ENCODE peak calls at places on chromosomes 6 and 20, in seven cellular contexts. One of them, this sample, is unnamed.

GRCh38 chr6:154650351-154650750 is 82.9 kb upstream of the SCAF8 start:
- DNase-seq in HEK293T: no peak
- DNase-seq in HS-27A: no peak
- DNase-seq in non-pigmented ciliary epithelial cell: no peak
- DNase-seq in EL: no peak
- DNase-seq in foreskin keratinocyte: no peak
- DNase-seq in fibroblast of the conjunctiva: no peak
- DNase-seq in this sample: no peak

GRCh38 chr6:12947191-12947795 is 230.7 kb downstream of the PHACTR1 start:
- DNase-seq in HEK293T: no peak
- DNase-seq in HS-27A: no peak
- DNase-seq in non-pigmented ciliary epithelial cell: no peak
- DNase-seq in EL: peak
- DNase-seq in foreskin keratinocyte: no peak
- DNase-seq in fibroblast of the conjunctiva: no peak
- DNase-seq in this sample: no peak

GRCh38 chr20:46850416-46850815 is 44.2 kb upstream of the EYA2 start:
- DNase-seq in HEK293T: no peak
- DNase-seq in HS-27A: no peak
- DNase-seq in non-pigmented ciliary epithelial cell: no peak
- DNase-seq in EL: no peak
- DNase-seq in foreskin keratinocyte: no peak
- DNase-seq in fibroblast of the conjunctiva: no peak
- DNase-seq in this sample: no peak

GRCh38 chr6:3340358-3340798 is 81.6 kb downstream of the PSMG4 start:
- DNase-seq in HEK293T: no peak
- DNase-seq in HS-27A: no peak
- DNase-seq in non-pigmented ciliary epithelial cell: no peak
- DNase-seq in EL: no peak
- DNase-seq in foreskin keratinocyte: no peak
- DNase-seq in fibroblast of the conjunctiva: no peak
- DNase-seq in this sample: no peak

GRCh38 chr6:131917318-131917717 is 33.9 kb downstream of the CCN2 start:
- DNase-seq in HEK293T: no peak
- DNase-seq in HS-27A: no peak
- DNase-seq in non-pigmented ciliary epithelial cell: no peak
- DNase-seq in EL: no peak
- DNase-seq in foreskin keratinocyte: no peak
- DNase-seq in fibroblast of the conjunctiva: no peak
- DNase-seq in this sample: no peak

GRCh38 chr6:169489642-169490408 is 212.0 kb downstream of the WDR27 start:
- DNase-seq in HEK293T: no peak
- DNase-seq in HS-27A: no peak
- DNase-seq in non-pigmented ciliary epithelial cell: no peak
- DNase-seq in EL: no peak
- DNase-seq in foreskin keratinocyte: no peak
- DNase-seq in fibroblast of the conjunctiva: peak
- DNase-seq in this sample: no peak

GRCh38 chr6:166949533-166950442 is 6.6 kb downstream of the RNASET2 start:
- DNase-seq in HEK293T: no peak
- DNase-seq in HS-27A: no peak
- DNase-seq in non-pigmented ciliary epithelial cell: no peak
- DNase-seq in EL: no peak
- DNase-seq in foreskin keratinocyte: no peak
- DNase-seq in fibroblast of the conjunctiva: no peak
- DNase-seq in this sample: peak

GRCh38 chr6:105900120-105900937 is 185.8 kb upstream of the PRDM1 start:
- DNase-seq in HEK293T: no peak
- DNase-seq in HS-27A: no peak
- DNase-seq in non-pigmented ciliary epithelial cell: peak
- DNase-seq in EL: peak
- DNase-seq in foreskin keratinocyte: peak
- DNase-seq in fibroblast of the conjunctiva: peak
- DNase-seq in this sample: no peak

GRCh38 chr20:19783966-19784401 is 25.9 kb downstream of the RIN2 start:
- DNase-seq in HEK293T: no peak
- DNase-seq in HS-27A: peak
- DNase-seq in non-pigmented ciliary epithelial cell: peak
- DNase-seq in EL: peak
- DNase-seq in foreskin keratinocyte: peak
- DNase-seq in fibroblast of the conjunctiva: peak
- DNase-seq in this sample: peak

GRCh38 chr6:63121166-63121565 is 90.1 kb upstream of the FKBP1C start:
- DNase-seq in HEK293T: no peak
- DNase-seq in HS-27A: no peak
- DNase-seq in non-pigmented ciliary epithelial cell: no peak
- DNase-seq in EL: no peak
- DNase-seq in foreskin keratinocyte: no peak
- DNase-seq in fibroblast of the conjunctiva: no peak
- DNase-seq in this sample: no peak

GRCh38 chr6:158442309-158442705 is 117.6 kb upstream of the TMEM181 start:
- DNase-seq in HEK293T: no peak
- DNase-seq in HS-27A: no peak
- DNase-seq in non-pigmented ciliary epithelial cell: no peak
- DNase-seq in EL: no peak
- DNase-seq in foreskin keratinocyte: no peak
- DNase-seq in fibroblast of the conjunctiva: no peak
- DNase-seq in this sample: no peak

GRCh38 chr6:138017156-138017757 is 90.0 kb downstream of the PERP start:
- DNase-seq in HEK293T: no peak
- DNase-seq in HS-27A: no peak
- DNase-seq in non-pigmented ciliary epithelial cell: no peak
- DNase-seq in EL: no peak
- DNase-seq in foreskin keratinocyte: no peak
- DNase-seq in fibroblast of the conjunctiva: no peak
- DNase-seq in this sample: no peak

GRCh38 chr20:37235065-37235464 is 26.5 kb downstream of the GHRH start:
- DNase-seq in HEK293T: no peak
- DNase-seq in HS-27A: no peak
- DNase-seq in non-pigmented ciliary epithelial cell: no peak
- DNase-seq in EL: no peak
- DNase-seq in foreskin keratinocyte: no peak
- DNase-seq in fibroblast of the conjunctiva: no peak
- DNase-seq in this sample: no peak

GRCh38 chr6:439681-440167 is 48.2 kb downstream of the IRF4 start:
- DNase-seq in HEK293T: no peak
- DNase-seq in HS-27A: no peak
- DNase-seq in non-pigmented ciliary epithelial cell: no peak
- DNase-seq in EL: no peak
- DNase-seq in foreskin keratinocyte: no peak
- DNase-seq in fibroblast of the conjunctiva: peak
- DNase-seq in this sample: no peak

GRCh38 chr6:122028933-122029332 is 370.5 kb upstream of the HSF2 start:
- DNase-seq in HEK293T: no peak
- DNase-seq in HS-27A: no peak
- DNase-seq in non-pigmented ciliary epithelial cell: no peak
- DNase-seq in EL: no peak
- DNase-seq in foreskin keratinocyte: peak
- DNase-seq in fibroblast of the conjunctiva: no peak
- DNase-seq in this sample: no peak

GRCh38 chr20:57659131-57659788 is 39.0 kb upstream of the ZBP1 start:
- DNase-seq in HEK293T: no peak
- DNase-seq in HS-27A: no peak
- DNase-seq in non-pigmented ciliary epithelial cell: no peak
- DNase-seq in EL: no peak
- DNase-seq in foreskin keratinocyte: no peak
- DNase-seq in fibroblast of the conjunctiva: no peak
- DNase-seq in this sample: peak

GRCh38 chr6:165345700-165346099 is 36.3 kb upstream of the C6orf118 start:
- DNase-seq in HEK293T: no peak
- DNase-seq in HS-27A: no peak
- DNase-seq in non-pigmented ciliary epithelial cell: no peak
- DNase-seq in EL: no peak
- DNase-seq in foreskin keratinocyte: no peak
- DNase-seq in fibroblast of the conjunctiva: no peak
- DNase-seq in this sample: no peak

GRCh38 chr6:28002181-28002580 is 45.1 kb downstream of the OR2B6 start:
- DNase-seq in HEK293T: no peak
- DNase-seq in HS-27A: no peak
- DNase-seq in non-pigmented ciliary epithelial cell: no peak
- DNase-seq in EL: no peak
- DNase-seq in foreskin keratinocyte: peak
- DNase-seq in fibroblast of the conjunctiva: no peak
- DNase-seq in this sample: no peak

GRCh38 chr6:83838727-83839126 is 14.4 kb upstream of the RIPPLY2 start:
- DNase-seq in HEK293T: no peak
- DNase-seq in HS-27A: no peak
- DNase-seq in non-pigmented ciliary epithelial cell: no peak
- DNase-seq in EL: no peak
- DNase-seq in foreskin keratinocyte: peak
- DNase-seq in fibroblast of the conjunctiva: no peak
- DNase-seq in this sample: no peak

GRCh38 chr6:43517503-43518357 is 841 bp downstream of the POLR1C start:
- DNase-seq in HEK293T: no peak
- DNase-seq in HS-27A: no peak
- DNase-seq in non-pigmented ciliary epithelial cell: no peak
- DNase-seq in EL: no peak
- DNase-seq in foreskin keratinocyte: no peak
- DNase-seq in fibroblast of the conjunctiva: no peak
- DNase-seq in this sample: no peak